ENCODE peak calls at places on chromosome 20, in seven cellular contexts. G is sigmoid colon; E is body of pancreas; Q is astrocyte; Y is transverse colon; L is CD8-positive, alpha-beta T cell; N is left lung. P is an unnamed sample.

GRCh38 chr20:48679603-48680002 is 148.2 kb downstream of the PREX1 start:
- DNase-seq in L (no peak), N (no peak), G (no peak), E (no peak), Q (no peak), Y (peak; percentile 88), P (no peak)

GRCh38 chr20:25274891-25275812 is 27.3 kb downstream of the PYGB start:
- DNase-seq in N (no peak), L (no peak), G (peak; percentile 67), Y (peak; percentile 6), E (no peak), Q (no peak), P (peak; percentile 38)

GRCh38 chr20:8579060-8579459 is 447.0 kb downstream of the PLCB1 start:
- DNase-seq in Y (no peak), Q (no peak), N (no peak), E (no peak), L (no peak), G (peak; percentile 64), P (no peak)

GRCh38 chr20:1345756-1346093 is 16.8 kb upstream of the SDCBP2 start:
- DNase-seq in N (no peak), G (no peak), Q (no peak), E (no peak), Y (no peak), L (no peak), P (no peak)

GRCh38 chr20:22866757-22867425 is 168.2 kb upstream of the SSTR4 start:
- DNase-seq in N (no peak), L (no peak), Q (no peak), E (no peak), Y (no peak), G (no peak), P (no peak)

GRCh38 chr20:22462975-22463914 is 121.1 kb downstream of the FOXA2 start:
- DNase-seq in Q (no peak), E (no peak), Y (no peak), N (no peak), G (no peak), L (no peak), P (no peak)

GRCh38 chr20:23049201-23049932 is at the start of gene THBD:
- DNase-seq in Y (peak; percentile 56), Q (peak; percentile 45), L (no peak), N (peak; percentile 96), G (peak; percentile 86), E (peak; percentile 50), P (peak; percentile 77)

GRCh38 chr20:42082611-42083010 is 464.4 kb upstream of the CHD6 start:
- DNase-seq in N (no peak), Y (no peak), L (no peak), E (peak; percentile 32), Q (no peak), G (no peak), P (no peak)

DNA sequence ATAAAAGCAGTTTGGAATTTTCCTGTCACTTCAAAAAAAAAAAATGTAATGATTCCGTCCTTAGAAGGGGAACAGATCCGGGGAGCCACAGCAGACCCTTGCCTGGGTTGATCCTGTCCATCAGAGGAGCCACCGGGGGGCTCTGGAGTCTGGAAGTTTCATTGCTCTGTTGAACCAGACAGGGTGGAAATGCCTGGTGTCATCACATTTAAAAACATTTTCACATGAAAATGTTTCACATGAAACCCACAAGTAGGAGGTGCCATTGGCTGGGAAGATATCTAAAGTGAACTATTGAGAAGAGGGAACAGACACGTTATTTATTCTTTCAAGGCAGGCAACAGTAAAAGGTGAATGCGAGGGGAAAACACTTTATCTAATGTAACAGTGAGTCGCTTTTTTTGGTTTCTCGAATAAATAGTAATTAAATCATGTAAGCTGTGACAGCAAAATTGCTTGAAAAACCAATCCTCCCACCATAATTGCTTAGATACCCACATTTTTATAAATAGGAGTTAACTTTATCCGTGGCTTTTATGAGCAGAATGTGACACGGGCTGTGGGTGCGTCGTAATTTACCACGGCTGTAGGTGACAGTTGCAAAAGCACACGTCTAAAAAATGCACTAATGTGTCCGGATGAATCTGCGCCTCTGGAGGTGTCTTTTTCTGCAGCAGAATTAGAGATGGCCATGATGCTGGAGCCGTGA is 323.4 kb downstream of the TAF4 start:
- DNase-seq in N (no peak), L (no peak), G (no peak), E (no peak), Y (no peak), Q (no peak), P (no peak)
- TF ChIP-seq CTCF in N (no peak), L (no peak), G (no peak), E (no peak), Y (no peak), Q (no peak), P (no peak)

GRCh38 chr20:43982016-43982415 is 67.4 kb downstream of the TOX2 start:
- DNase-seq in G (no peak), N (no peak), Y (no peak), Q (no peak), E (no peak), L (no peak), P (no peak)
- H3K27ac ChIP-seq in G (no peak overlapping the region), N (no peak overlapping the region), Y (no peak overlapping the region), Q (no peak overlapping the region), E (no peak overlapping the region), L (no peak overlapping the region), P (no peak overlapping the region)

DNA sequence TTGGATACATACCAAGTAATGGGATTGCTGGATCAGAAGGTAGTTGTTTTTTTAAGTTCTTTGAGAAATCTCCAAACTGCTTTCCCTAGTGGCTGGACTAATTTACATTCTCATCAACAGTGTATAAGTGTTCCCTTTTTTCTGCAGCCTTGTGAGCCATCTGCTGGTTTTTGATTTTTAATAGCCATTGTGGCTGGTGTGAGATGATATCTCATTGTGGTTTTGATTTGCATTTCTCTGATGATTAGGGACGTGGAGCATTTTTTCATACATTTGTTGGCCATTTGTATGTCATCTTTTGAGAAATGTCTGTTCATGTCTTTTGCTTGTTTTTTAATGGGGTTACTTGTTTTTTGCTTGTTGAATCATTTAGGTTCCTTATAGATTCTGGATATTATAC is 34.8 kb downstream of the TOP1 start:
- DNase-seq in E (no peak), G (no peak), L (no peak), N (no peak), Q (no peak), Y (no peak), P (no peak)
- TF ChIP-seq CTCF in E (no peak), G (no peak), L (no peak), N (no peak), Q (no peak), Y (no peak), P (no peak)

DNA sequence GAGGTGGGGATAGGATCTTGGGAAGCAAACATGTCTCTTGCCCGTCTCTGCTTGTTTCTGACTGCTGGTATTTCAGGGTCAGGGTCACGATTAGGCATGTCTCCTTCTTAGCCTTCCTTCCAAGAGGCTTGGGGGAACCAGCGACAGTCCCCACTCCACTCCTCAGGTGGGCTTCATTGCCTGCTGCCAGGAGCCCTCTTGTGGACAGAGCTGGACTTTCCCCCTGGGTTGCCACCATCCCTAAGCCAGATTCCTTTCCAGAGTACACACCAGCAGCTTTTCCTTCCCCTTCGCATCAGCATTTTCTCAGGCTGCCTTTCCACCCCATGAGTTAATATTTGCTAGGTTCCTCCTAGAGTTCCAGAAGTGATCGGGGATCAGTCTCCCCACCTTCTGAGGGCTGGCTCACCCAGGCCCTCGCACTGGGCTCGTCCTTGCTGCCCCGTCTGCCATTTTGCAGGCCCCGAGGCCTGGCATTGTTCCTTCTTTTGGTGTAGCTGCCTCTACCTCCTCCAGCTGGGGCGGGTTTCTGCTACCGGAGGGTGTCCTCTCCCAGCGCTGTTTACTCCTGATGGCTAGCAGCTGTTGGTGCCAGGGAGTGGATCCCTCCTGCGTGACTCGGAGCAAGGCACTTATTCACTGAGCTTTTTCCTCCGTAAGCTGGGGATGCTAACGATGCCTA is 8.8 kb upstream of the C20orf144 start:
- DNase-seq in Q (no peak), Y (peak; percentile 64), E (peak; percentile 81), G (peak; percentile 85), L (peak; percentile 50), N (peak; percentile 40), P (no peak)
- H3K27ac ChIP-seq in Q (no peak overlapping the region), Y (peak overlapping the region; percentile 74), E (peak overlapping the region; percentile 90), G (no peak overlapping the region), L (no peak overlapping the region), N (no peak overlapping the region), P (peak overlapping the region; percentile 50)

GRCh38 chr20:58892932-58893224 is 40.4 kb downstream of the GNAS start:
- DNase-seq in E (no peak), G (no peak), L (no peak), Y (no peak), Q (no peak), N (no peak), P (no peak)

GRCh38 chr20:58891686-58892125 is 39.2 kb downstream of the GNAS start:
- DNase-seq in E (peak; percentile 50), Y (peak; percentile 36), L (peak; percentile 34), Q (peak; percentile 35), N (peak; percentile 74), G (peak; percentile 70), P (no peak)

GRCh38 chr20:58893355-58894151 is 41.0 kb downstream of the GNAS start:
- DNase-seq in E (no peak), N (no peak), Q (peak; percentile 37), Y (no peak), G (no peak), L (no peak), P (no peak)

GRCh38 chr20:58891076-58891685 is 38.7 kb downstream of the GNAS start:
- DNase-seq in N (peak; percentile 94), L (peak; percentile 76), G (peak; percentile 93), Y (peak; percentile 86), Q (peak; percentile 30), E (peak; percentile 82), P (peak; percentile 79)

GRCh38 chr20:58892126-58892931 is 39.8 kb downstream of the GNAS start:
- DNase-seq in Q (peak; percentile 52), Y (peak; percentile 80), N (peak; percentile 91), G (peak; percentile 90), E (peak; percentile 83), L (peak; percentile 74), P (peak; percentile 70)
- TF ChIP-seq CTCF in Q (no peak), Y (no peak), N (no peak), G (no peak), E (no peak), L (no peak), P (no peak)

GRCh38 chr20:33552519-33552918 is 62.6 kb downstream of the CBFA2T2 start:
- DNase-seq in Y (no peak), G (no peak), E (no peak), L (no peak), Q (no peak), N (no peak), P (no peak)

GRCh38 chr20:33556237-33556636 is 66.3 kb downstream of the CBFA2T2 start:
- DNase-seq in E (no peak), Q (no peak), Y (no peak), N (no peak), G (no peak), L (no peak), P (no peak)

GRCh38 chr20:33558348-33559144 is 68.7 kb downstream of the CBFA2T2 start:
- DNase-seq in Y (no peak), G (no peak), E (no peak), Q (no peak), L (no peak), N (no peak), P (no peak)

GRCh38 chr20:33554914-33555420 is 65.1 kb downstream of the CBFA2T2 start:
- DNase-seq in N (no peak), L (peak; percentile 22), Y (no peak), E (peak; percentile 54), Q (peak; percentile 93), G (no peak), P (no peak)

DNA sequence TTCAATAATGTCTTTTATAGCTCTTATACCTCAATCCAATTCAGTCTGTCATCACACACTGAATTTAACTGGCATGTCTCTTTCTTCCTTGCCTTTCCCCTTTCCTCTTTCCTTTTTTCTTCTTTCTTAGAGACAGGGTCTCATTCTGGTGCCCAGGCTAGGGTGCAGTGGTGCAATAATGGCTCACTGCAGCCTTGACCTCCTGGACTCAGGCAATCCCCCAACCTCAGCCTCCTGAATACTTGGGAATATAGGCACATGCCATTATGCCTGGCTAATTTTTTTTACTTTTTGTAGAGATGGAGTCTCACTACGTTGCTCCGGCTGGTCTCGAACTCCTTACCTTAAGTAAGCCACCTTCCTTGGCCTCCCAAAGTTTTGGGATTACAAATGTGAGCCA is 65.9 kb downstream of the CBFA2T2 start:
- DNase-seq in Y (no peak), Q (no peak), N (no peak), G (no peak), L (no peak), E (no peak), P (no peak)
- H3K27ac ChIP-seq in Y (peak overlapping the region; percentile 85), Q (no peak overlapping the region), N (peak overlapping the region; percentile 58), G (peak overlapping the region; percentile 70), L (peak overlapping the region; percentile 62), E (no peak overlapping the region), P (no peak overlapping the region)

P was measured in breast epithelium.